ENCODE peak calls at places on chromosomes 2 and 18, in five cellular contexts. One of them, this sample, is unnamed.

GRCh38 chr2:230160112-230160660 is 59.6 kb downstream of the SP110 start:
- ATAC-seq in effector memory CD8-positive, alpha-beta T cell: peak
- ATAC-seq in heart left ventricle: peak
- ATAC-seq in K562: peak
- ATAC-seq in mucosa of descending colon: peak
- ATAC-seq in this sample: peak

GRCh38 chr2:240888130-240888889 is 7.6 kb downstream of the MAB21L4 start:
- ATAC-seq in mucosa of descending colon: no peak
- ATAC-seq in K562: no peak
- ATAC-seq in effector memory CD8-positive, alpha-beta T cell: no peak
- ATAC-seq in heart left ventricle: no peak
- ATAC-seq in this sample: no peak

GRCh38 chr2:48356701-48357322 is 173.1 kb upstream of the STON1 start:
- ATAC-seq in K562: peak
- ATAC-seq in heart left ventricle: no peak
- ATAC-seq in effector memory CD8-positive, alpha-beta T cell: peak
- ATAC-seq in mucosa of descending colon: peak
- ATAC-seq in this sample: no peak

GRCh38 chr2:178422097-178422496 is 28.9 kb downstream of the PRKRA start:
- ATAC-seq in heart left ventricle: no peak
- ATAC-seq in mucosa of descending colon: no peak
- ATAC-seq in K562: no peak
- ATAC-seq in effector memory CD8-positive, alpha-beta T cell: no peak
- ATAC-seq in this sample: peak

GRCh38 chr2:28320371-28320770 is 72.3 kb upstream of the FOSL2 start:
- ATAC-seq in K562: no peak
- ATAC-seq in heart left ventricle: no peak
- ATAC-seq in mucosa of descending colon: no peak
- ATAC-seq in effector memory CD8-positive, alpha-beta T cell: no peak
- ATAC-seq in this sample: no peak

GRCh38 chr2:226578879-226579278 is 220.7 kb downstream of the IRS1 start:
- ATAC-seq in K562: no peak
- ATAC-seq in effector memory CD8-positive, alpha-beta T cell: no peak
- ATAC-seq in mucosa of descending colon: no peak
- ATAC-seq in heart left ventricle: no peak
- ATAC-seq in this sample: no peak

GRCh38 chr2:204842731-204843490 is 297.6 kb downstream of the PARD3B start:
- ATAC-seq in heart left ventricle: peak
- ATAC-seq in mucosa of descending colon: peak
- ATAC-seq in K562: peak
- ATAC-seq in effector memory CD8-positive, alpha-beta T cell: peak
- ATAC-seq in this sample: peak

GRCh38 chr18:48622911-48623431 is 84.1 kb downstream of the CTIF start:
- ATAC-seq in effector memory CD8-positive, alpha-beta T cell: no peak
- ATAC-seq in mucosa of descending colon: no peak
- ATAC-seq in heart left ventricle: no peak
- ATAC-seq in K562: no peak
- ATAC-seq in this sample: no peak

GRCh38 chr2:33033524-33034150 is 86.9 kb downstream of the LTBP1 start:
- ATAC-seq in K562: peak
- ATAC-seq in effector memory CD8-positive, alpha-beta T cell: no peak
- ATAC-seq in heart left ventricle: peak
- ATAC-seq in mucosa of descending colon: peak
- ATAC-seq in this sample: peak

GRCh38 chr2:150681120-150681796 is 193.8 kb upstream of the RND3 start:
- ATAC-seq in heart left ventricle: no peak
- ATAC-seq in effector memory CD8-positive, alpha-beta T cell: no peak
- ATAC-seq in mucosa of descending colon: no peak
- ATAC-seq in K562: no peak
- ATAC-seq in this sample: peak

GRCh38 chr2:17934721-17935120 is 56.3 kb downstream of the KCNS3 start:
- ATAC-seq in heart left ventricle: no peak
- ATAC-seq in K562: no peak
- ATAC-seq in mucosa of descending colon: peak
- ATAC-seq in effector memory CD8-positive, alpha-beta T cell: no peak
- ATAC-seq in this sample: no peak

GRCh38 chr2:10466801-10467200 is 18.7 kb upstream of the ODC1 start:
- ATAC-seq in effector memory CD8-positive, alpha-beta T cell: no peak
- ATAC-seq in mucosa of descending colon: no peak
- ATAC-seq in heart left ventricle: no peak
- ATAC-seq in K562: peak
- ATAC-seq in this sample: no peak

GRCh38 chr2:6968319-6969100 is 51.3 kb downstream of the RNF144A start:
- ATAC-seq in mucosa of descending colon: no peak
- ATAC-seq in K562: no peak
- ATAC-seq in heart left ventricle: peak
- ATAC-seq in effector memory CD8-positive, alpha-beta T cell: no peak
- ATAC-seq in this sample: no peak

GRCh38 chr2:47471429-47472116 is 68.6 kb downstream of the MSH2 start:
- ATAC-seq in heart left ventricle: no peak
- ATAC-seq in mucosa of descending colon: peak
- ATAC-seq in effector memory CD8-positive, alpha-beta T cell: no peak
- ATAC-seq in K562: no peak
- ATAC-seq in this sample: no peak

GRCh38 chr2:201458381-201458780 is 6.8 kb downstream of the STRADB start:
- ATAC-seq in mucosa of descending colon: peak
- ATAC-seq in heart left ventricle: no peak
- ATAC-seq in effector memory CD8-positive, alpha-beta T cell: no peak
- ATAC-seq in K562: no peak
- ATAC-seq in this sample: no peak

GRCh38 chr2:151840216-151840691 is 12.0 kb upstream of the ARL5A start:
- ATAC-seq in K562: no peak
- ATAC-seq in mucosa of descending colon: peak
- ATAC-seq in heart left ventricle: no peak
- ATAC-seq in effector memory CD8-positive, alpha-beta T cell: peak
- ATAC-seq in this sample: peak

GRCh38 chr2:61928816-61929471 is 23.5 kb downstream of the COMMD1 start:
- ATAC-seq in mucosa of descending colon: no peak
- ATAC-seq in effector memory CD8-positive, alpha-beta T cell: no peak
- ATAC-seq in heart left ventricle: no peak
- ATAC-seq in K562: no peak
- ATAC-seq in this sample: no peak

GRCh38 chr18:75334869-75335268 is 92.6 kb downstream of the SMIM21 start:
- ATAC-seq in K562: no peak
- ATAC-seq in effector memory CD8-positive, alpha-beta T cell: no peak
- ATAC-seq in mucosa of descending colon: no peak
- ATAC-seq in heart left ventricle: no peak
- ATAC-seq in this sample: no peak

GRCh38 chr2:239319261-239319661 is 81.6 kb downstream of the HDAC4 start:
- ATAC-seq in effector memory CD8-positive, alpha-beta T cell: peak
- ATAC-seq in K562: peak
- ATAC-seq in heart left ventricle: no peak
- ATAC-seq in mucosa of descending colon: peak
- ATAC-seq in this sample: peak

GRCh38 chr2:237955640-237956401 is 11.0 kb upstream of the UBE2F start:
- ATAC-seq in effector memory CD8-positive, alpha-beta T cell: peak
- ATAC-seq in K562: no peak
- ATAC-seq in mucosa of descending colon: no peak
- ATAC-seq in heart left ventricle: no peak
- ATAC-seq in this sample: peak

GRCh38 chr2:135948642-135949355 is 36.6 kb downstream of the DARS1 start:
- ATAC-seq in mucosa of descending colon: peak
- ATAC-seq in effector memory CD8-positive, alpha-beta T cell: peak
- ATAC-seq in heart left ventricle: no peak
- ATAC-seq in K562: peak
- ATAC-seq in this sample: peak

GRCh38 chr18:10841203-10841602 is 308.2 kb downstream of the PIEZO2 start:
- ATAC-seq in K562: peak
- ATAC-seq in mucosa of descending colon: no peak
- ATAC-seq in effector memory CD8-positive, alpha-beta T cell: no peak
- ATAC-seq in heart left ventricle: no peak
- ATAC-seq in this sample: no peak

GRCh38 chr2:196143641-196144236 is 27.6 kb downstream of the STK17B start:
- ATAC-seq in K562: no peak
- ATAC-seq in mucosa of descending colon: no peak
- ATAC-seq in effector memory CD8-positive, alpha-beta T cell: no peak
- ATAC-seq in heart left ventricle: no peak
- ATAC-seq in this sample: peak

GRCh38 chr2:111159640-111160039 is 38.9 kb downstream of the BCL2L11 start:
- ATAC-seq in K562: no peak
- ATAC-seq in heart left ventricle: no peak
- ATAC-seq in effector memory CD8-positive, alpha-beta T cell: no peak
- ATAC-seq in mucosa of descending colon: no peak
- ATAC-seq in this sample: no peak

GRCh38 chr2:10392951-10393647 is 55.0 kb downstream of the ODC1 start:
- ATAC-seq in effector memory CD8-positive, alpha-beta T cell: no peak
- ATAC-seq in mucosa of descending colon: peak
- ATAC-seq in K562: peak
- ATAC-seq in heart left ventricle: no peak
- ATAC-seq in this sample: peak

GRCh38 chr2:168174761-168175160 is 72.6 kb downstream of the STK39 start:
- ATAC-seq in K562: no peak
- ATAC-seq in mucosa of descending colon: peak
- ATAC-seq in effector memory CD8-positive, alpha-beta T cell: peak
- ATAC-seq in heart left ventricle: no peak
- ATAC-seq in this sample: no peak

GRCh38 chr2:143632751-143633374 is 503.6 kb downstream of the ARHGAP15 start:
- ATAC-seq in mucosa of descending colon: no peak
- ATAC-seq in heart left ventricle: no peak
- ATAC-seq in effector memory CD8-positive, alpha-beta T cell: no peak
- ATAC-seq in K562: no peak
- ATAC-seq in this sample: no peak

GRCh38 chr2:177322801-177323261 is 58.3 kb upstream of the NFE2L2 start:
- ATAC-seq in heart left ventricle: no peak
- ATAC-seq in mucosa of descending colon: peak
- ATAC-seq in effector memory CD8-positive, alpha-beta T cell: no peak
- ATAC-seq in K562: no peak
- ATAC-seq in this sample: peak

GRCh38 chr2:235008584-235009044 is 56.8 kb downstream of the SH3BP4 start:
- ATAC-seq in K562: no peak
- ATAC-seq in heart left ventricle: no peak
- ATAC-seq in effector memory CD8-positive, alpha-beta T cell: no peak
- ATAC-seq in mucosa of descending colon: peak
- ATAC-seq in this sample: peak

GRCh38 chr2:172967036-172967982 is 108.3 kb upstream of the MAP3K20 start:
- ATAC-seq in mucosa of descending colon: peak
- ATAC-seq in effector memory CD8-positive, alpha-beta T cell: no peak
- ATAC-seq in heart left ventricle: no peak
- ATAC-seq in K562: no peak
- ATAC-seq in this sample: no peak

GRCh38 chr2:152415231-152415642 is 80.3 kb downstream of the FMNL2 start:
- ATAC-seq in heart left ventricle: no peak
- ATAC-seq in K562: no peak
- ATAC-seq in effector memory CD8-positive, alpha-beta T cell: no peak
- ATAC-seq in mucosa of descending colon: peak
- ATAC-seq in this sample: peak

GRCh38 chr2:26646986-26647672 is 6.0 kb upstream of the CIB4 start:
- ATAC-seq in mucosa of descending colon: no peak
- ATAC-seq in K562: no peak
- ATAC-seq in heart left ventricle: no peak
- ATAC-seq in effector memory CD8-positive, alpha-beta T cell: no peak
- ATAC-seq in this sample: no peak